ENCODE peak calls at places on chromosomes 6 and 20, in ten cellular contexts. R is brain microvascular endothelial cell; C is small intestine; Z is cardiac muscle cell; U is stomach; I is neuronal stem cell; A is GM23338; H is K562; O is GM23248; P is CD8-positive, alpha-beta T cell. G is an unnamed sample. For H3K36me3, the result is how much of the 10 kb centered on the place peaks cover.

GRCh38 chr20:58069796-58070663 is 158.4 kb downstream of the ANKRD60 start:
- DNase-seq in R (no peak), H (no peak), A (no peak), I (no peak), P (peak), O (no peak), Z (no peak), U (no peak), C (no peak), G (no peak)

GRCh38 chr6:332671-333070 is 40.4 kb downstream of the DUSP22 start:
- DNase-seq in H (no peak), R (peak), A (no peak), Z (no peak), C (no peak), P (no peak), U (no peak), O (peak), I (no peak), G (no peak)

GRCh38 chr20:23272176-23273029 is 78.2 kb upstream of the NXT1 start:
- DNase-seq in P (no peak), A (no peak), R (no peak), O (no peak), H (no peak), U (no peak), Z (no peak), C (no peak), I (no peak), G (no peak)

GRCh38 chr6:31979238-31979898 is 2.5 kb upstream of the C4A start:
- DNase-seq in R (no peak), A (no peak), Z (no peak), H (peak), C (no peak), U (no peak), P (no peak), I (no peak), O (no peak), G (no peak)

GRCh38 chr6:108744996-108745395 is 103.2 kb upstream of the ARMC2 start:
- DNase-seq in R (no peak), A (no peak), U (no peak), P (no peak), I (no peak), H (no peak), O (no peak), C (no peak), Z (no peak), G (no peak)

GRCh38 chr6:53250137-53250760 is 98.5 kb downstream of the ELOVL5 start:
- DNase-seq in A (no peak), R (peak), H (no peak), C (no peak), I (no peak), O (peak), P (no peak), U (no peak), Z (no peak), G (no peak)

GRCh38 chr20:57548177-57549058 is 12.5 kb upstream of the PCK1 start:
- DNase-seq in R (peak), H (no peak), U (no peak), A (no peak), I (no peak), O (no peak), Z (peak), C (no peak), P (no peak), G (no peak)

GRCh38 chr6:56757585-56757984 is 114.9 kb upstream of the DST start:
- DNase-seq in O (peak), R (no peak), I (no peak), C (peak), H (no peak), U (peak), P (no peak), A (peak), Z (no peak), G (no peak)

GRCh38 chr20:2817891-2818595 is 1.9 kb downstream of the TMEM239 start:
- DNase-seq in O (no peak), Z (no peak), R (no peak), U (no peak), C (no peak), I (no peak), H (no peak), A (no peak), P (peak), G (no peak)

GRCh38 chr6:37783025-37783825 is 36.3 kb upstream of the ZFAND3 start:
- DNase-seq in H (no peak), Z (no peak), C (no peak), O (peak), A (peak), I (no peak), P (no peak), U (no peak), R (no peak), G (no peak)

GRCh38 chr20:49277786-49278035 is 146 bp downstream of the ZNFX1 start:
- DNase-seq in R (no peak), Z (no peak), H (no peak), A (no peak), P (no peak), O (no peak), I (no peak), C (no peak), U (no peak), G (no peak)

GRCh38 chr6:141675957-141676356 is 456.8 kb upstream of the GJE1 start:
- DNase-seq in A (no peak), P (no peak), Z (no peak), C (no peak), I (no peak), H (no peak), O (peak), R (no peak), U (no peak), G (no peak)

DNA sequence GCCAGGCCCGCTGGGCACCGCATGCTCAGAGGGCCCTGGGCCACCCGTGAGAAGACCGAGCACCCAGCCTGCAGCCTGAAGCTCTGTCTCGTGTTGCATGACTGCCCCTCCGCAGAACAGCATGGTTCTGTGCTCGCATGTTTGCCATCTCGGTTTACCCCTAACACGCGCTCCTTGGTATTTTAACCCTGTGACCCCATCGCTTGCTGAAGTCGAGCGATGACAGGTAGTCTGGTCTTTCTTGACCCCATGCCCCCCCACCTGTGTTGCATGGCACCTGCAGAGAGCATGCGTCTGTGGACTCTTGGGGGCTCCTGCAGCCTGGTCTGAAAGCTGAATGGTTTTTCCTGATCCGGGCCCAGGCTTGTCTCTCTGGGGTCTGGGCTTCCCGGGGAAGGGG is 26.4 kb upstream of the AAR2 start:
- DNase-seq in R (no peak), O (no peak), C (no peak), Z (no peak), P (no peak), A (no peak), H (no peak), U (no peak), I (no peak), G (no peak)
- H3K36me3 ChIP-seq in R (under half), O (under half), C (under half), Z (under half), P (under half), A (under half), H (under half), U (half or more), I (under half), G (under half)

DNA sequence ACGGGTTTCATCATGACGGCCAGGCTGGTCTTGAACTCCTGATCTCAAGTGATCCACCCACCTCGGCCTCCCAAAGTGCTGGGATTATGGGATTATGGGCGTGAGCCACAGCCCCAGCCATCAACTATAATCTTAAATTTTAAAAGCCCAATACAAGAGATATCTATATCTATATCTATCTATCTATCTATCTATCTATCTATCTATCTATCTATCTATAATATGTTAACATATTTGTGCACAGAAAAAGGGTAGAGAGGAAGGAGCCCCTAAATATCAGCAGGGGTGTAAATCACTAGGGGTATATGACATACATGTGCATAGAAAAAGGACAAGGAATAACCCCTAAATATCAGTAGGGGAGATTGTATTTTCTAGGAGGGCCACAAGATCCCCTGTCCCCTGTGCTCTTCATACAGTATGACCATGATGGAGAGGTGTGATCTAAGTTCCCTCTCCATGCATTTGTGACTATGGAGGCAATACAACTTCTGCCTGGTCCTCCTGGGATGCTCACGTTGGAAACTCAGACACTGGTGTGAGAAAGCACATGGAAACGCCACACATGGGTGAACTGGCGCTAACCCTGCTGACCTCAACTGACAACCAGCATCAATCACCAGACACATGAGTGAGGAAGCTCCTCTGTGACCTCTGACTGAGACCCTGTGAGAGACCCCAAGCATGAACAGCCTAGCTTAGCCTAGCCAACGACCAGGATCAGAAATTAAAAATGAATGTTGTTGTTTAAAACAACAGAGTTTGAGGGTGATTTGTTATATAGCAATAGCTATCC is 1.2 kb upstream of the SPATS1 start:
- DNase-seq in A (no peak), Z (no peak), R (no peak), C (no peak), O (no peak), U (no peak), P (no peak), I (no peak), H (no peak), G (no peak)
- H3K4me3 ChIP-seq in A (no peak), Z (no peak), R (no peak), C (no peak), O (no peak), U (no peak), P (no peak), I (no peak), H (no peak), G (no peak)

DNA sequence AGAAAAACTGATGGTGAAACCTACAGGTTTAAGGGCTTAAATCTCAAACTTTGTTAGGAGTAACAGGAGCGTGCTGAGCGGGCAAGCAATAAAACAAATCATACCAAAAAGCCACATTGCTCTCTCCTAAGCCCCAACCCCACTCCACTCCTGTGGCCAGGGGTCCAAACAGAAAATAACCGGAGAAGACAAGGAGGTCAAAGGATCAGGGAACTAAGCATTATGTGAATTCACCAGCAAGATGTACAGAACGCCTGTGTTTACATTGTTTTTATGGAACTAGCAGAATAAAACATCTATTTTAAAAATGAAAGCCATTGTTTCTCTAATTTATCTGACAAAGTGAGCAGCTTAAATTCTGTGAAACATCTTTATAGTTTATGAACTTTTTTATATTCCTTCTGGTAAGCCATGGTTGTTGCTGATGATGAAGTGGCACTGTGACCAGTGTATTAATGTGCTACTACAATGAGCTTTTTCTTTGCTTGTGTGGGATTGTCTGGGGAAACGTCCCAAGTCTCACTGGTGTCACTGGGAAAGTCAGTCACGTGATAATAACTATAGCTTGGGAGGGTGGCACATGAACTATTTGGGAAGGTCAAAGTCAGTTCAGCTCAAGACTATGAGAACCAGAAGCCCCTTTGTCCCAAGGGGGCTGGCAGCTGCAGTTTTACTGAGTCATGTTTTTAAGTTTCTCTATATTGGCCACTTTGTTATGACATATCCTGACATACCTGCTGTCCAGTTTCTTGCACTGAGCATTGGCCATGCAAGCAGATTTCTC is 9.8 kb downstream of the FAM210B start:
- DNase-seq in A (no peak), Z (no peak), H (no peak), C (no peak), I (no peak), O (no peak), R (no peak), P (no peak), U (no peak), G (no peak)
- H3K36me3 ChIP-seq in A (under half), Z (under half), H (half or more), C (under half), I (under half), O (half or more), R (under half), P (under half), U (half or more), G (under half)

GRCh38 chr20:63155266-63156165 is 60.4 kb downstream of the YTHDF1 start:
- DNase-seq in R (no peak), Z (no peak), C (no peak), U (no peak), P (no peak), H (no peak), I (no peak), O (no peak), A (no peak), G (no peak)
- H3K4me3 ChIP-seq in R (no peak), Z (no peak), C (no peak), U (no peak), P (no peak), H (no peak), I (no peak), O (no peak), A (no peak), G (no peak)

GRCh38 chr6:6966569-6966968 is 141.2 kb upstream of the RREB1 start:
- DNase-seq in C (no peak), P (no peak), Z (no peak), A (no peak), O (no peak), R (no peak), H (no peak), I (no peak), U (no peak), G (no peak)
- H3K36me3 ChIP-seq in C (under half), P (under half), Z (under half), A (under half), O (under half), R (under half), H (under half), I (under half), U (under half), G (under half)

GRCh38 chr6:155201461-155202226 is 62.2 kb upstream of the CLDN20 start:
- DNase-seq in A (no peak), I (no peak), R (peak), H (no peak), U (no peak), P (no peak), O (peak), Z (no peak), C (peak), G (peak)
- H3K4me3 ChIP-seq in A (no peak), I (no peak), R (no peak), H (no peak), U (no peak), P (no peak), O (no peak), Z (no peak), C (no peak), G (no peak)